ENCODE peak calls at places on chromosomes 2 and 18, in eight cellular contexts. J, E, K, B, C, N, H and V are unnamed samples.

GRCh38 chr2:69122271-69122670 is 109.3 kb downstream of the ANTXR1 start:
- DNase-seq in J (peak; percentile 31), E (no peak), K (no peak), B (peak; percentile 76), C (no peak), N (peak; percentile 67), H (no peak), V (peak; percentile 77)

GRCh38 chr2:97957432-97958183 is 38.1 kb downstream of the TMEM131 start:
- DNase-seq in J (no peak), E (no peak), K (no peak), B (no peak), C (no peak), N (no peak), H (no peak), V (no peak)

GRCh38 chr2:53787911-53788289 is 1.1 kb downstream of the ERLEC1 start:
- DNase-seq in J (no peak), E (no peak), K (no peak), B (no peak), C (no peak), N (no peak), H (no peak), V (peak; percentile 11)

GRCh38 chr2:241609859-241610793 is 26.8 kb downstream of the THAP4 start:
- DNase-seq in J (peak; percentile 28), E (peak; percentile 32), K (peak; percentile 69), B (peak; percentile 26), C (peak; percentile 80), N (peak; percentile 88), H (peak; percentile 87), V (peak; percentile 91)

GRCh38 chr2:33034784-33035183 is 88.0 kb downstream of the LTBP1 start:
- DNase-seq in J (no peak), E (no peak), K (no peak), B (no peak), C (no peak), N (peak; percentile 41), H (no peak), V (peak; percentile 52)

GRCh38 chr2:162317910-162318279 is 589 bp downstream of the IFIH1 start:
- DNase-seq in J (no peak), E (no peak), K (no peak), B (no peak), C (no peak), N (peak; percentile 41), H (peak; percentile 43), V (peak; percentile 21)

GRCh38 chr18:32803571-32803970 is 30.7 kb upstream of the KLHL14 start:
- DNase-seq in J (no peak), E (no peak), K (no peak), B (peak; percentile 13), C (no peak), N (no peak), H (no peak), V (no peak)

GRCh38 chr2:37721219-37721600 is 49.8 kb upstream of the CDC42EP3 start:
- DNase-seq in J (no peak), E (no peak), K (no peak), B (no peak), C (no peak), N (peak; percentile 25), H (no peak), V (peak; percentile 45)

GRCh38 chr18:331231-331771 is 63.5 kb upstream of the THOC1 start:
- DNase-seq in J (no peak), E (no peak), K (no peak), B (no peak), C (no peak), N (no peak), H (no peak), V (peak; percentile 57)

GRCh38 chr2:227627769-227628168 is 10.5 kb downstream of the SCYGR4 start:
- DNase-seq in J (no peak), E (no peak), K (no peak), B (no peak), C (no peak), N (no peak), H (no peak), V (no peak)

GRCh38 chr2:105882920-105883319 is 138.2 kb downstream of the NCK2 start:
- DNase-seq in J (no peak), E (no peak), K (no peak), B (no peak), C (no peak), N (no peak), H (no peak), V (no peak)

GRCh38 chr2:120779781-120780283 is 44.2 kb downstream of the GLI2 start:
- DNase-seq in J (no peak), E (peak; percentile 36), K (no peak), B (peak; percentile 85), C (no peak), N (peak; percentile 90), H (no peak), V (peak; percentile 69)

GRCh38 chr2:216829533-216829932 is 30.3 kb downstream of the TNP1 start:
- DNase-seq in J (no peak), E (no peak), K (no peak), B (peak; percentile 2), C (no peak), N (peak; percentile 45), H (peak; percentile 91), V (peak; percentile 71)

GRCh38 chr2:45067859-45068642 is 58.8 kb upstream of the SIX2 start:
- DNase-seq in J (no peak), E (no peak), K (no peak), B (no peak), C (no peak), N (no peak), H (peak; percentile 14), V (peak; percentile 61)

GRCh38 chr2:35938838-35939237 is 416.7 kb upstream of the CRIM1 start:
- DNase-seq in J (no peak), E (no peak), K (no peak), B (no peak), C (no peak), N (no peak), H (no peak), V (no peak)

GRCh38 chr2:106709229-106709628 is 176.7 kb downstream of the ST6GAL2 start:
- DNase-seq in J (no peak), E (no peak), K (no peak), B (no peak), C (no peak), N (no peak), H (no peak), V (no peak)

GRCh38 chr2:6186332-6187100 is 494.3 kb downstream of the SOX11 start:
- DNase-seq in J (no peak), E (no peak), K (no peak), B (peak; percentile 84), C (no peak), N (no peak), H (peak; percentile 84), V (no peak)

GRCh38 chr18:59932401-59932800 is 32.6 kb downstream of the PMAIP1 start:
- DNase-seq in J (no peak), E (no peak), K (no peak), B (no peak), C (no peak), N (no peak), H (no peak), V (no peak)